ENCODE peak calls at places on chromosome 17, in six cellular contexts. One of them, this sample, is unnamed.

GRCh38 chr17:81349397-81350319 is 45.6 kb upstream of the BAHCC1 start:
- DNase-seq in NCI-H187 treated with DMSO at 0.1 percent for 48 hours: no peak
- DNase-seq in CD8-positive, alpha-beta T cell: no peak
- DNase-seq in hypothalamus: no peak
- DNase-seq in NCI-H2081: no peak
- DNase-seq in NCI-H1092 treated with DMSO at 0.1 percent for 48 hours: no peak
- DNase-seq in this sample: no peak

GRCh38 chr17:63246344-63246743 is 199.8 kb downstream of the CYB561 start:
- DNase-seq in NCI-H187 treated with DMSO at 0.1 percent for 48 hours: no peak
- DNase-seq in NCI-H2081: no peak
- DNase-seq in NCI-H1092 treated with DMSO at 0.1 percent for 48 hours: no peak
- DNase-seq in hypothalamus: no peak
- DNase-seq in CD8-positive, alpha-beta T cell: no peak
- DNase-seq in this sample: no peak

GRCh38 chr17:38898812-38899348 is 26.5 kb upstream of the LASP1NB start:
- DNase-seq in hypothalamus: no peak
- DNase-seq in NCI-H2081: no peak
- DNase-seq in NCI-H1092 treated with DMSO at 0.1 percent for 48 hours: no peak
- DNase-seq in NCI-H187 treated with DMSO at 0.1 percent for 48 hours: no peak
- DNase-seq in CD8-positive, alpha-beta T cell: peak; percentile 80
- DNase-seq in this sample: peak; percentile 89

GRCh38 chr17:77556408-77557068 is 402.0 kb upstream of the TNRC6C start:
- DNase-seq in NCI-H2081: no peak
- DNase-seq in NCI-H1092 treated with DMSO at 0.1 percent for 48 hours: peak; percentile 75
- DNase-seq in hypothalamus: no peak
- DNase-seq in CD8-positive, alpha-beta T cell: no peak
- DNase-seq in NCI-H187 treated with DMSO at 0.1 percent for 48 hours: no peak
- DNase-seq in this sample: no peak

GRCh38 chr17:32958418-32958817 is 30.5 kb downstream of the TMEM98 start:
- DNase-seq in NCI-H2081: no peak
- DNase-seq in CD8-positive, alpha-beta T cell: no peak
- DNase-seq in hypothalamus: no peak
- DNase-seq in NCI-H187 treated with DMSO at 0.1 percent for 48 hours: no peak
- DNase-seq in NCI-H1092 treated with DMSO at 0.1 percent for 48 hours: peak; percentile 1
- DNase-seq in this sample: no peak

GRCh38 chr17:17564896-17565295 is 26.6 kb downstream of the PEMT start:
- DNase-seq in NCI-H1092 treated with DMSO at 0.1 percent for 48 hours: no peak
- DNase-seq in CD8-positive, alpha-beta T cell: no peak
- DNase-seq in NCI-H187 treated with DMSO at 0.1 percent for 48 hours: no peak
- DNase-seq in hypothalamus: no peak
- DNase-seq in NCI-H2081: no peak
- DNase-seq in this sample: no peak

GRCh38 chr17:29918922-29919856 is 10.8 kb downstream of the SSH2 start:
- DNase-seq in NCI-H187 treated with DMSO at 0.1 percent for 48 hours: no peak
- DNase-seq in NCI-H1092 treated with DMSO at 0.1 percent for 48 hours: no peak
- DNase-seq in hypothalamus: no peak
- DNase-seq in CD8-positive, alpha-beta T cell: no peak
- DNase-seq in NCI-H2081: no peak
- DNase-seq in this sample: no peak

GRCh38 chr17:17557796-17558195 is 33.7 kb downstream of the PEMT start:
- DNase-seq in CD8-positive, alpha-beta T cell: no peak
- DNase-seq in NCI-H2081: no peak
- DNase-seq in NCI-H1092 treated with DMSO at 0.1 percent for 48 hours: no peak
- DNase-seq in hypothalamus: peak; percentile 27
- DNase-seq in NCI-H187 treated with DMSO at 0.1 percent for 48 hours: no peak
- DNase-seq in this sample: no peak

GRCh38 chr17:11853321-11854151 is 143.7 kb downstream of the ZNF18 start:
- DNase-seq in NCI-H187 treated with DMSO at 0.1 percent for 48 hours: no peak
- DNase-seq in NCI-H1092 treated with DMSO at 0.1 percent for 48 hours: no peak
- DNase-seq in hypothalamus: peak; percentile 20
- DNase-seq in NCI-H2081: no peak
- DNase-seq in CD8-positive, alpha-beta T cell: no peak
- DNase-seq in this sample: no peak

GRCh38 chr17:7347630-7348477 is 4.1 kb upstream of the KCTD11 start:
- DNase-seq in NCI-H2081: no peak
- DNase-seq in CD8-positive, alpha-beta T cell: no peak
- DNase-seq in NCI-H1092 treated with DMSO at 0.1 percent for 48 hours: no peak
- DNase-seq in NCI-H187 treated with DMSO at 0.1 percent for 48 hours: no peak
- DNase-seq in hypothalamus: no peak
- DNase-seq in this sample: no peak

GRCh38 chr17:41733348-41734138 is 900 bp downstream of the HAP1 start:
- DNase-seq in CD8-positive, alpha-beta T cell: no peak
- DNase-seq in NCI-H187 treated with DMSO at 0.1 percent for 48 hours: no peak
- DNase-seq in NCI-H2081: no peak
- DNase-seq in hypothalamus: no peak
- DNase-seq in NCI-H1092 treated with DMSO at 0.1 percent for 48 hours: no peak
- DNase-seq in this sample: no peak

GRCh38 chr17:78933959-78934568 is 8.9 kb upstream of the TIMP2 start:
- DNase-seq in NCI-H1092 treated with DMSO at 0.1 percent for 48 hours: peak; percentile 78
- DNase-seq in CD8-positive, alpha-beta T cell: no peak
- DNase-seq in hypothalamus: peak; percentile 77
- DNase-seq in NCI-H2081: peak; percentile 91
- DNase-seq in NCI-H187 treated with DMSO at 0.1 percent for 48 hours: no peak
- DNase-seq in this sample: no peak

GRCh38 chr17:44672479-44673093 is 16.3 kb downstream of the MEIOC start:
- DNase-seq in NCI-H1092 treated with DMSO at 0.1 percent for 48 hours: peak; percentile 23
- DNase-seq in NCI-H187 treated with DMSO at 0.1 percent for 48 hours: no peak
- DNase-seq in CD8-positive, alpha-beta T cell: no peak
- DNase-seq in hypothalamus: no peak
- DNase-seq in NCI-H2081: no peak
- DNase-seq in this sample: no peak

GRCh38 chr17:63495471-63495870 is 18.6 kb downstream of the ACE start:
- DNase-seq in NCI-H187 treated with DMSO at 0.1 percent for 48 hours: no peak
- DNase-seq in CD8-positive, alpha-beta T cell: no peak
- DNase-seq in hypothalamus: no peak
- DNase-seq in NCI-H1092 treated with DMSO at 0.1 percent for 48 hours: peak; percentile 85
- DNase-seq in NCI-H2081: no peak
- DNase-seq in this sample: no peak

GRCh38 chr17:57929392-57929791 is 25.8 kb downstream of the CUEDC1 start:
- DNase-seq in hypothalamus: no peak
- DNase-seq in NCI-H2081: no peak
- DNase-seq in NCI-H187 treated with DMSO at 0.1 percent for 48 hours: no peak
- DNase-seq in CD8-positive, alpha-beta T cell: no peak
- DNase-seq in NCI-H1092 treated with DMSO at 0.1 percent for 48 hours: no peak
- DNase-seq in this sample: no peak

GRCh38 chr17:5500804-5501391 is 14.5 kb downstream of the MIS12 start:
- DNase-seq in NCI-H2081: peak; percentile 79
- DNase-seq in hypothalamus: peak; percentile 93
- DNase-seq in NCI-H187 treated with DMSO at 0.1 percent for 48 hours: peak; percentile 5
- DNase-seq in CD8-positive, alpha-beta T cell: peak; percentile 63
- DNase-seq in NCI-H1092 treated with DMSO at 0.1 percent for 48 hours: peak; percentile 88
- DNase-seq in this sample: peak; percentile 80

GRCh38 chr17:38742431-38743308 is 5.5 kb downstream of the PCGF2 start:
- DNase-seq in NCI-H187 treated with DMSO at 0.1 percent for 48 hours: no peak
- DNase-seq in NCI-H2081: peak; percentile 95
- DNase-seq in hypothalamus: peak; percentile 39
- DNase-seq in NCI-H1092 treated with DMSO at 0.1 percent for 48 hours: peak; percentile 88
- DNase-seq in CD8-positive, alpha-beta T cell: no peak
- DNase-seq in this sample: no peak

GRCh38 chr17:74303300-74303699 is 22.7 kb upstream of the KIF19 start:
- DNase-seq in NCI-H187 treated with DMSO at 0.1 percent for 48 hours: no peak
- DNase-seq in NCI-H1092 treated with DMSO at 0.1 percent for 48 hours: no peak
- DNase-seq in hypothalamus: no peak
- DNase-seq in CD8-positive, alpha-beta T cell: no peak
- DNase-seq in NCI-H2081: no peak
- DNase-seq in this sample: no peak

GRCh38 chr17:39099686-39100293 is 51.6 kb downstream of the PLXDC1 start:
- DNase-seq in CD8-positive, alpha-beta T cell: no peak
- DNase-seq in NCI-H187 treated with DMSO at 0.1 percent for 48 hours: no peak
- DNase-seq in hypothalamus: no peak
- DNase-seq in NCI-H1092 treated with DMSO at 0.1 percent for 48 hours: no peak
- DNase-seq in NCI-H2081: no peak
- DNase-seq in this sample: no peak

GRCh38 chr17:32020943-32021617 is 13.9 kb downstream of the LRRC37B start:
- DNase-seq in NCI-H187 treated with DMSO at 0.1 percent for 48 hours: no peak
- DNase-seq in NCI-H2081: no peak
- DNase-seq in NCI-H1092 treated with DMSO at 0.1 percent for 48 hours: no peak
- DNase-seq in hypothalamus: no peak
- DNase-seq in CD8-positive, alpha-beta T cell: no peak
- DNase-seq in this sample: no peak

GRCh38 chr17:49214665-49215360 is 4.3 kb downstream of the ABI3 start:
- DNase-seq in NCI-H1092 treated with DMSO at 0.1 percent for 48 hours: no peak
- DNase-seq in NCI-H187 treated with DMSO at 0.1 percent for 48 hours: no peak
- DNase-seq in NCI-H2081: no peak
- DNase-seq in CD8-positive, alpha-beta T cell: no peak
- DNase-seq in hypothalamus: no peak
- DNase-seq in this sample: no peak

This sample was measured in activated T-cell treated with anti-CD3 and anti-CD28 coated beads, Interleukin-2, amount 50 U/mL, for 24 hours.